ENCODE peak calls at places on chromosome 7, in eight cellular contexts. P, Z, U, O, R, L, F and J are unnamed samples.

GRCh38 chr7:73984481-73985205 is 43.3 kb upstream of the ELN start:
- DNase-seq in P (no peak), Z (no peak), U (no peak), O (no peak), R (no peak), L (no peak), F (no peak), J (no peak)

GRCh38 chr7:149580328-149580727 is 82.7 kb upstream of the ZNF746 start:
- DNase-seq in P (no peak), Z (no peak), U (no peak), O (no peak), R (no peak), L (no peak), F (no peak), J (no peak)

GRCh38 chr7:130903358-130903974 is 169.5 kb upstream of the KLF14 start:
- DNase-seq in P (no peak), Z (no peak), U (no peak), O (no peak), R (peak), L (peak), F (no peak), J (no peak)

GRCh38 chr7:128347573-128348147 is 4.0 kb upstream of the RBM28 start:
- DNase-seq in P (no peak), Z (no peak), U (peak), O (peak), R (peak), L (peak), F (peak), J (no peak)

GRCh38 chr7:99002146-99002826 is 124.0 kb downstream of the TRRAP start:
- DNase-seq in P (no peak), Z (no peak), U (no peak), O (no peak), R (no peak), L (peak), F (no peak), J (no peak)

GRCh38 chr7:12524794-12525386 is 45.6 kb upstream of the SCIN start:
- DNase-seq in P (no peak), Z (no peak), U (peak), O (peak), R (peak), L (peak), F (no peak), J (peak)

GRCh38 chr7:43904533-43905208 is 1.7 kb downstream of the URGCP start:
- DNase-seq in P (no peak), Z (no peak), U (no peak), O (no peak), R (peak), L (no peak), F (no peak), J (no peak)

GRCh38 chr7:134120405-134120804 is 6.7 kb upstream of the LRGUK start:
- DNase-seq in P (no peak), Z (no peak), U (no peak), O (no peak), R (peak), L (no peak), F (no peak), J (no peak)

GRCh38 chr7:123647106-123647730 is 8.4 kb upstream of the LMOD2 start:
- DNase-seq in P (no peak), Z (no peak), U (no peak), O (no peak), R (no peak), L (no peak), F (no peak), J (no peak)

GRCh38 chr7:1851731-1852531 is 181.9 kb downstream of the ELFN1 start:
- DNase-seq in P (peak), Z (no peak), U (no peak), O (no peak), R (no peak), L (no peak), F (peak), J (no peak)

GRCh38 chr7:5419523-5420107 is 4.0 kb downstream of the TNRC18 start:
- DNase-seq in P (peak), Z (peak), U (no peak), O (peak), R (no peak), L (no peak), F (peak), J (no peak)

GRCh38 chr7:111009641-111010040 is 81.3 kb upstream of the LRRN3 start:
- DNase-seq in P (no peak), Z (no peak), U (no peak), O (no peak), R (no peak), L (no peak), F (no peak), J (no peak)

GRCh38 chr7:133775201-133775600 is 351.9 kb upstream of the LRGUK start:
- DNase-seq in P (no peak), Z (no peak), U (no peak), O (no peak), R (no peak), L (no peak), F (no peak), J (no peak)

GRCh38 chr7:123860848-123861247 is 15.9 kb downstream of the HYAL4 start:
- DNase-seq in P (no peak), Z (no peak), U (no peak), O (no peak), R (no peak), L (no peak), F (no peak), J (no peak)

GRCh38 chr7:2818653-2819052 is 25.5 kb downstream of the GNA12 start:
- DNase-seq in P (no peak), Z (no peak), U (no peak), O (no peak), R (no peak), L (no peak), F (no peak), J (no peak)

GRCh38 chr7:142812437-142813215 is 41.9 kb downstream of the PRSS2 start:
- DNase-seq in P (no peak), Z (no peak), U (peak), O (no peak), R (no peak), L (no peak), F (no peak), J (no peak)

GRCh38 chr7:55140221-55140980 is 121.6 kb downstream of the EGFR start:
- DNase-seq in P (no peak), Z (peak), U (no peak), O (no peak), R (peak), L (peak), F (no peak), J (peak)

GRCh38 chr7:27154901-27155815 is 1.3 kb downstream of the HOXA7 start:
- DNase-seq in P (peak), Z (no peak), U (peak), O (no peak), R (no peak), L (no peak), F (peak), J (no peak)

GRCh38 chr7:26151096-26151495 is 902 bp upstream of the NFE2L3 start:
- DNase-seq in P (no peak), Z (no peak), U (no peak), O (no peak), R (no peak), L (no peak), F (no peak), J (no peak)

GRCh38 chr7:26153823-26154783 is 2.1 kb downstream of the NFE2L3 start:
- DNase-seq in P (no peak), Z (peak), U (peak), O (peak), R (peak), L (peak), F (no peak), J (no peak)

GRCh38 chr7:26151650-26151952 is 397 bp upstream of the NFE2L3 start:
- DNase-seq in P (no peak), Z (no peak), U (no peak), O (no peak), R (no peak), L (no peak), F (no peak), J (no peak)

GRCh38 chr7:26153246-26153822 is 1.3 kb downstream of the NFE2L3 start:
- DNase-seq in P (no peak), Z (no peak), U (peak), O (peak), R (no peak), L (no peak), F (no peak), J (no peak)

DNA sequence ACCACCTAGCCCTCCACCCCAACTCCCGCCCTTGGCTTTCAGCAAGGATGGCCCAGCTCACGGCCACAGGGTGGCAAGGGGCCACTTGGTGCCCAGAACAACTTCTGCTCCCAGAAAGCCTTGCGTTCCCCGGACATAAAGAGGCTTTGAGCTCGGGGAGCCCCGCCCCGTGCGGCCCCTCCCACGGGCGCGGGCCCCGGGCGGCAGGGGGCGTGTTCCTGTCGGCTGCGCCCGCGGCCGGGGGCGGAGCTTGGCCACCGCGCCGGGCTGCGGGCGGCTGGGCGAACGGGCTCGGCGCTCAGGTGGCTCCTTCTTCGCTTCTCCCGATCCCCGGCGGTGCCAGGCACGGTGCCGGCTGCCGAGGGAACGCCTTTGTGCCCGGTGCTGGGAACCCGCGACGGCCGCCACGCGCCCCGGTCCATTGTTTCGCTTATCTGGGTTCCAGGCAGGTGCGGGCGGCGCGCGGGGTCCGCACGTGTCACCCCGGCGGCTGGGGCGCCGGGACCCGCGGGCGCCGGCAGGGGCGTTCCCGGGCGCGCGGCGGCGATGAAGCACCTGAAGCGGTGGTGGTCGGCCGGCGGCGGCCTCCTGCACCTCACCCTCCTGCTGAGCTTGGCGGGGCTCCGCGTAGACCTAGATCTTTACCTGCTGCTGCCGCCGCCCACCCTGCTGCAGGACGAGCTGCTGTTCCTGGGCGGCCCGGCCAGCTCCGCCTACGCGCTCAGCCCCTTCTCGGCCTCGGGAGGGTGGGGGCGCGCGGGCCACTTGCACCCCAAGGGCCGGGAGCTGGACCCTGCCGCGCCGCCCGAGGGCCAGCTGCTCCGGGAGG is at the start of gene NFE2L3:
- DNase-seq in P (peak), Z (peak), U (peak), O (peak), R (peak), L (peak), F (peak), J (peak)
- TF ChIP-seq CTCF in P (no peak), Z (peak), U (peak), O (no peak), R (peak), L (no peak), F (no peak), J (no peak)

GRCh38 chr7:83429493-83429892 is 219.4 kb downstream of the SEMA3E start:
- DNase-seq in P (no peak), Z (no peak), U (no peak), O (peak), R (no peak), L (no peak), F (no peak), J (no peak)
- H3K4me3 ChIP-seq in P (no peak), Z (no peak), U (no peak), O (peak), R (no peak), L (no peak), F (no peak), J (no peak)

GRCh38 chr7:96211954-96212353 is 109.9 kb downstream of the SLC25A13 start:
- DNase-seq in P (no peak), Z (no peak), U (no peak), O (no peak), R (no peak), L (peak), F (no peak), J (no peak)

GRCh38 chr7:96217147-96217546 is 104.8 kb downstream of the SLC25A13 start:
- DNase-seq in P (no peak), Z (no peak), U (no peak), O (no peak), R (no peak), L (no peak), F (no peak), J (no peak)

GRCh38 chr7:96216373-96216772 is 105.5 kb downstream of the SLC25A13 start:
- DNase-seq in P (no peak), Z (no peak), U (no peak), O (no peak), R (no peak), L (no peak), F (no peak), J (no peak)

DNA sequence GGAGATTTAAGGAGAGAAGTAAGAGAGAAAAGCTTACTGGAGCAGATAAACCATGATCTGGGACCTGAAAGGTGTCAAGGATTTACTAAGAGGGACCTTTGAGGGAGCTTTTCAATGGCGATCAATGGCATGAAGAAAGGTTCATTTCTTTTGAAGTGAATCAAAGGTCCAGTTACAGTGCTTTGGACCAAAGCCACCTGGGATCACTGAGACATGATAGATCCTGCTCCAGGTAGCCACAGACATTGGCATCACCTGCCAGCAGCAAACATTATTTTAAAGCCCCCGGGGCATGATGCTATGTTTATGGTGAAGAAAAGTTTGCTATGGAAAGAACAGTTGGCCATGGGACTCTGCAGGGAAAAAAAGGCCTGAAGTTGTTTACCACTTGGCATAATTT is 109.4 kb downstream of the SLC25A13 start:
- DNase-seq in P (no peak), Z (no peak), U (no peak), O (no peak), R (no peak), L (no peak), F (no peak), J (no peak)
- TF ChIP-seq CTCF in P (no peak), Z (no peak), U (no peak), O (no peak), R (no peak), L (no peak), F (no peak), J (no peak)

GRCh38 chr7:105877736-105878135 is 1.3 kb upstream of the ATXN7L1 start:
- DNase-seq in P (no peak), Z (no peak), U (no peak), O (no peak), R (no peak), L (no peak), F (no peak), J (no peak)
- H3K4me3 ChIP-seq in P (peak), Z (no peak), U (no peak), O (peak), R (peak), L (no peak), F (peak), J (no peak)

GRCh38 chr7:151775547-151776443 is 101.1 kb downstream of the PRKAG2 start:
- DNase-seq in P (no peak), Z (no peak), U (no peak), O (no peak), R (no peak), L (no peak), F (peak), J (no peak)

GRCh38 chr7:151776876-151777510 is 99.9 kb downstream of the PRKAG2 start:
- DNase-seq in P (peak), Z (no peak), U (no peak), O (no peak), R (no peak), L (no peak), F (peak), J (no peak)

GRCh38 chr7:151776446-151776845 is 100.5 kb downstream of the PRKAG2 start:
- DNase-seq in P (peak), Z (no peak), U (no peak), O (no peak), R (no peak), L (no peak), F (peak), J (no peak)

GRCh38 chr7:151774951-151775350 is 102.0 kb downstream of the PRKAG2 start:
- DNase-seq in P (no peak), Z (no peak), U (no peak), O (no peak), R (no peak), L (no peak), F (peak), J (no peak)

GRCh38 chr7:151773795-151774194 is 103.1 kb downstream of the PRKAG2 start:
- DNase-seq in P (no peak), Z (no peak), U (no peak), O (no peak), R (no peak), L (no peak), F (peak), J (no peak)
- TF ChIP-seq CTCF in P (no peak), Z (no peak), U (no peak), O (no peak), R (no peak), L (no peak), F (no peak), J (no peak)

DNA sequence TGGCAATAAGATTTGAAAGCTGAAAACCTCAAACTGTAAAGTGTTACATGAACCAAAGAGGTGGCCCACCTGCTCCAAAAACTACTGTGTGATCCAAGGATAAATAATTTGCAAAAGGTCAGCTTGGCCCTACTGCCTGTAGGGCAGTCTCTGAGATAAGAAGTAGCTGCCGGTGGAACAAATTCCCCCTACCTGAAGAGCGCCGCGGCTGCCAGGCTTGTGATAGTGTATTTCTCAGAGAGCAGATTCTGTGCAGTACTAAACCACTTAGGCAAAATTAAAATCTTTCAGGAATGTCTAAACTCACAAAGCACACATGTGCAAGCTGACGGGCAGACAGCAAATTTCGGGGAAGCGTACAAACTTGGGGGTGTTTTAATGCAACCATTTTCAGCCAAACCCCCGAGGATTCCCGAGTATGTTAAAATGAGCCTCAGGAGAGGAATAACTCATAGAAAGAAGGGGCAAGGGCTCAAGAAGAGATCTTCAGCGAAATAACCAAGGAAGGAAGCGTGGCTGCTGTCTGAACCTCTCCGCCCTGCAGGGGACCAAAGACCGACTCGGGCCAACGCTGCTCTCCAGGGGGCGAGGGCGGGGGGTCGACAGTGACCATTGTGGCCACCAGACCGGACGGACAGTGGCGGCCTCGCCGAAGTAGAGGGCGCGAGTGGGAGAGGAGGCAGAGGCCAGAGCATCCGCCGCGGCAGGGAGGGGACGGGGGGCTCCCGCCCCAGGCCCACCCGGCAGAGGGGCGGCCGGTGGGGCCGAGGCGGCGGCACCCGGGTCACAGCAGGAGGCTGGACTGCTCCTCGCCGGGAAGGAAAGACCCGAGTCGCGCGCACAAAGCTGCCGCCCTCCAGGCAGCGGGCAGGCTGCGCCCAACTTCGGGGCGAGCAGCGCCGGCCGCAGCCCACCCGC is 874 bp downstream of the HYCC1 start:
- DNase-seq in P (peak), Z (peak), U (peak), O (peak), R (no peak), L (peak), F (peak), J (no peak)
- H3K4me3 ChIP-seq in P (peak), Z (peak), U (peak), O (peak), R (peak), L (peak), F (peak), J (peak)

GRCh38 chr7:76246804-76247389 is 45.2 kb downstream of the SRRM3 start:
- DNase-seq in P (no peak), Z (no peak), U (no peak), O (no peak), R (no peak), L (no peak), F (no peak), J (no peak)
- TF ChIP-seq CTCF in P (no peak), Z (no peak), U (no peak), O (no peak), R (no peak), L (no peak), F (no peak), J (no peak)

GRCh38 chr7:143885951-143886350 is 16.0 kb downstream of the TCAF1 start:
- DNase-seq in P (no peak), Z (no peak), U (no peak), O (no peak), R (no peak), L (no peak), F (no peak), J (no peak)

GRCh38 chr7:143882020-143882610 is 19.9 kb downstream of the TCAF1 start:
- DNase-seq in P (peak), Z (peak), U (no peak), O (peak), R (peak), L (peak), F (no peak), J (no peak)

GRCh38 chr7:143884978-143885559 is 16.9 kb downstream of the TCAF1 start:
- DNase-seq in P (peak), Z (no peak), U (no peak), O (peak), R (peak), L (peak), F (no peak), J (no peak)

GRCh38 chr7:143884276-143884977 is 17.5 kb downstream of the TCAF1 start:
- DNase-seq in P (no peak), Z (no peak), U (no peak), O (no peak), R (no peak), L (no peak), F (no peak), J (no peak)

DNA sequence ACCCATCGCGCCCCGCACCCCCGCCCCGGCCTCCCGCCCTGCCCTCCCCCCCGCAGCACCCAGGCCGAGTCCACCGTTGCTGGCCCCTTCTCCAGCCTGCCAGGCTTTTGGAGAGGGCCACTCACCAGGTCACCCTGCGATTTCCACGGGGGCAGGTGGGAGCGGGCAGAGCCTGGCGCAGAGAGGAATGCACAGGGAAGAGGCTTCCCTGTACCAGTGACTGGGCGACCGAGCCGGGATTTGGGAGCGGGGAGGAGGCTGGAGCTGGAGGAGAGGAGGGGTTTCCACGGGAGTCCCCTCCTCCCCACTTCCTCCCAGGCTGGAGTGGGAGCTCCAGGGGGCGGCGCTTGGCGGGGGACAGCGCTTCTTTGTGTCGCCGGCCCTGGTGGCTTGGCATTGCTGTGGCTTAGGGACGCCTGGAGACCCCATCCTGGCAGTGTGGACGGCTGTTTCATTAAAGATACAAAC is 19.3 kb downstream of the TCAF1 start:
- DNase-seq in P (peak), Z (peak), U (no peak), O (peak), R (peak), L (peak), F (peak), J (no peak)
- H3K4me3 ChIP-seq in P (peak), Z (peak), U (no peak), O (peak), R (peak), L (peak), F (peak), J (no peak)